ENCODE peak calls at places on chromosomes 5 and 9, in nine cellular contexts. J, M, W, L, C, Y, T, P and F are unnamed samples.
A peak's percentile ranks its signal among the peaks of the same experiment; 100 is the strongest.

GRCh38 chr5:27336817-27337216 is 298.4 kb upstream of the CDH9 start:
- DNase-seq in J (no peak), M (no peak), W (no peak), L (no peak), C (no peak), Y (no peak), T (no peak), P (no peak), F (no peak)

GRCh38 chr9:93083592-93084470 is 12.2 kb upstream of the CARD19 start:
- DNase-seq in J (no peak), M (no peak), W (peak; percentile 31), L (peak; percentile 14), C (no peak), Y (no peak), T (no peak), P (no peak), F (no peak)

GRCh38 chr9:95411211-95411892 is 93.8 kb upstream of the FANCC start:
- DNase-seq in J (no peak), M (no peak), W (no peak), L (no peak), C (no peak), Y (no peak), T (no peak), P (no peak), F (no peak)

GRCh38 chr5:43772601-43773031 is 169.6 kb downstream of the NNT start:
- DNase-seq in J (no peak), M (no peak), W (peak; percentile 88), L (no peak), C (no peak), Y (peak; percentile 58), T (no peak), P (peak; percentile 72), F (peak; percentile 65)

GRCh38 chr5:141680751-141681201 is 1.3 kb downstream of the ARAP3 start:
- DNase-seq in J (no peak), M (no peak), W (no peak), L (peak; percentile 47), C (peak; percentile 22), Y (no peak), T (no peak), P (no peak), F (peak; percentile 98)

GRCh38 chr9:89463986-89464901 is 33.7 kb downstream of the SEMA4D start:
- DNase-seq in J (no peak), M (peak; percentile 85), W (no peak), L (no peak), C (peak; percentile 60), Y (no peak), T (no peak), P (no peak), F (no peak)

GRCh38 chr5:5585751-5586341 is 163.4 kb downstream of the ICE1 start:
- DNase-seq in J (no peak), M (no peak), W (no peak), L (no peak), C (no peak), Y (no peak), T (no peak), P (peak; percentile 7), F (no peak)

GRCh38 chr9:98962181-98962560 is 18.5 kb downstream of the COL15A1 start:
- DNase-seq in J (no peak), M (no peak), W (peak; percentile 78), L (no peak), C (no peak), Y (no peak), T (no peak), P (peak; percentile 97), F (no peak)

GRCh38 chr5:176573564-176574296 is 24.6 kb downstream of the CDHR2 start:
- DNase-seq in J (peak; percentile 77), M (peak; percentile 64), W (peak; percentile 46), L (peak; percentile 43), C (peak; percentile 59), Y (no peak), T (no peak), P (peak; percentile 30), F (peak; percentile 60)

GRCh38 chr5:36692791-36693763 is 86.7 kb downstream of the SLC1A3 start:
- DNase-seq in J (peak; percentile 88), M (no peak), W (peak; percentile 74), L (peak; percentile 80), C (peak; percentile 71), Y (no peak), T (peak; percentile 57), P (peak; percentile 74), F (peak; percentile 92)

GRCh38 chr9:121731919-121732318 is 80.5 kb downstream of the DAB2IP start:
- DNase-seq in J (no peak), M (no peak), W (no peak), L (no peak), C (no peak), Y (no peak), T (no peak), P (no peak), F (no peak)

GRCh38 chr9:134178781-134179551 is 14.6 kb upstream of the RNU6ATAC start:
- DNase-seq in J (no peak), M (no peak), W (peak; percentile 22), L (peak; percentile 71), C (no peak), Y (peak; percentile 84), T (no peak), P (peak; percentile 72), F (no peak)

GRCh38 chr5:31280210-31280609 is 86.7 kb downstream of the CDH6 start:
- DNase-seq in J (no peak), M (no peak), W (no peak), L (no peak), C (no peak), Y (no peak), T (no peak), P (no peak), F (peak; percentile 47)

GRCh38 chr9:112348257-112348992 is 15.0 kb upstream of the PTBP3 start:
- DNase-seq in J (peak; percentile 57), M (peak; percentile 66), W (peak; percentile 77), L (peak; percentile 72), C (peak; percentile 83), Y (no peak), T (no peak), P (peak; percentile 73), F (no peak)

GRCh38 chr5:109682383-109682782 is 7.3 kb upstream of the MAN2A1 start:
- DNase-seq in J (no peak), M (no peak), W (no peak), L (no peak), C (no peak), Y (no peak), T (no peak), P (peak; percentile 50), F (peak; percentile 74)